ENCODE peak calls at places on chromosomes 4 and X, in four cellular contexts. X is WTC11, T is GM23338, V is H1. J is an unnamed sample.

GRCh38 chrX:151708821-151709220 is 7.0 kb upstream of the FATE1 start:
- DNase-seq in X (no peak), T (no peak), V (no peak), J (no peak)

GRCh38 chr4:55033296-55033695 is 92.1 kb downstream of the KDR start:
- DNase-seq in X (no peak), T (no peak), V (no peak), J (no peak)

GRCh38 chr4:122668241-122668640 is 47.4 kb upstream of the IL21 start:
- DNase-seq in X (no peak), T (no peak), V (no peak), J (no peak)

GRCh38 chrX:134753185-134754008 is 95.1 kb upstream of the PLAC1 start:
- DNase-seq in X (no peak), T (no peak), V (no peak), J (peak; percentile 1)

GRCh38 chrX:129781134-129782014 is 1.6 kb downstream of the SASH3 start:
- DNase-seq in X (no peak), T (no peak), V (no peak), J (no peak)

GRCh38 chrX:17547658-17548057 is 172.7 kb downstream of the NHS start:
- DNase-seq in X (no peak), T (no peak), V (no peak), J (peak; percentile 4)

GRCh38 chr4:82268050-82268825 is 105.6 kb downstream of the HNRNPD start:
- DNase-seq in X (peak; percentile 52), T (peak; percentile 87), V (no peak), J (peak; percentile 51)

GRCh38 chr4:129672941-129673340 is 577.0 kb downstream of the C4orf33 start:
- DNase-seq in X (no peak), T (no peak), V (no peak), J (no peak)

GRCh38 chrX:97096385-97096784 is 212.7 kb downstream of the RPA4 start:
- DNase-seq in X (no peak), T (no peak), V (no peak), J (no peak)

GRCh38 chrX:40091691-40092421 is 5.9 kb downstream of the BCOR start:
- DNase-seq in X (no peak), T (no peak), V (no peak), J (no peak)

GRCh38 chr4:2977116-2978097 is 14.0 kb downstream of the GRK4 start:
- DNase-seq in X (no peak), T (no peak), V (no peak), J (peak; percentile 23)

GRCh38 chr4:76476606-76477005 is 41.6 kb downstream of the SHROOM3 start:
- DNase-seq in X (no peak), T (no peak), V (no peak), J (no peak)

GRCh38 chr4:40976343-40976742 is 226.6 kb downstream of the NSUN7 start:
- DNase-seq in X (peak; percentile 26), T (peak; percentile 89), V (no peak), J (peak; percentile 57)

GRCh38 chr4:153197301-153197700 is 6.9 kb upstream of the TRIM2 start:
- DNase-seq in X (no peak), T (no peak), V (no peak), J (no peak)

GRCh38 chr4:80266267-80266901 is at the start of gene FGF5:
- DNase-seq in X (peak; percentile 52), T (peak; percentile 53), V (no peak), J (no peak)

GRCh38 chr4:121072080-121072835 is at the start of gene NDNF:
- DNase-seq in X (peak; percentile 52), T (peak; percentile 61), V (no peak), J (peak; percentile 1)

GRCh38 chrX:18995216-18995615 is 11.3 kb upstream of the PHKA2 start:
- DNase-seq in X (no peak), T (no peak), V (no peak), J (peak; percentile 47)

GRCh38 chrX:130975947-130976346 is 72.9 kb upstream of the ENOX2 start:
- DNase-seq in X (peak; percentile 27), T (peak; percentile 58), V (no peak), J (peak; percentile 24)

GRCh38 chr4:139633195-139633594 is 32.4 kb upstream of the MGST2 start:
- DNase-seq in X (no peak), T (no peak), V (no peak), J (no peak)

GRCh38 chr4:122309988-122310626 is 68.7 kb upstream of the ADAD1 start:
- DNase-seq in X (no peak), T (peak; percentile 37), V (no peak), J (peak; percentile 11)

GRCh38 chr4:8241895-8242696 is 27.5 kb upstream of the HTRA3 start:
- DNase-seq in X (peak; percentile 95), T (peak; percentile 96), V (peak; percentile 76), J (peak; percentile 78)

GRCh38 chr4:56870927-56871326 is 36.8 kb upstream of the REST start:
- DNase-seq in X (no peak), T (peak; percentile 9), V (no peak), J (no peak)

GRCh38 chr4:95108883-95109421 is 351.2 kb downstream of the BMPR1B start:
- DNase-seq in X (no peak), T (no peak), V (no peak), J (no peak)

GRCh38 chrX:133305348-133305747 is 87.2 kb upstream of the TFDP3 start:
- DNase-seq in X (no peak), T (no peak), V (no peak), J (no peak)

GRCh38 chrX:105564536-105564935 is 257.8 kb upstream of the NRK start:
- DNase-seq in X (no peak), T (no peak), V (no peak), J (no peak)

GRCh38 chr4:6574747-6575502 is at the start of gene MAN2B2:
- DNase-seq in X (peak; percentile 89), T (peak; percentile 92), V (peak; percentile 39), J (peak; percentile 66)

GRCh38 chrX:136146614-136147319 is 566 bp upstream of the FHL1 start:
- DNase-seq in X (peak; percentile 34), T (peak; percentile 33), V (no peak), J (no peak)

GRCh38 chr4:140291259-140291658 is 82.2 kb upstream of the SCOC start:
- DNase-seq in X (no peak), T (no peak), V (no peak), J (no peak)

GRCh38 chr4:48484494-48485168 is 1.5 kb downstream of the SLC10A4 start:
- DNase-seq in X (no peak), T (peak; percentile 47), V (no peak), J (no peak)

GRCh38 chrX:43840265-43840664 is 42.0 kb downstream of the MAOB start:
- DNase-seq in X (no peak), T (no peak), V (no peak), J (no peak)

GRCh38 chr4:134935320-134935719 is 733.7 kb upstream of the PABPC4L start:
- DNase-seq in X (peak; percentile 51), T (peak; percentile 68), V (no peak), J (no peak)
- TF ChIP-seq CREB1 in X (no peak), T (no peak), V (no peak), J (no peak)

GRCh38 chr4:188171551-188171950 is 32.3 kb downstream of the TRIML1 start:
- DNase-seq in X (no peak), T (no peak), V (no peak), J (no peak)
- TF ChIP-seq CREB1 in X (no peak), T (no peak), V (no peak), J (no peak)

GRCh38 chrX:77444075-77444474 is 3.1 kb upstream of the FGF16 start:
- DNase-seq in X (no peak), T (no peak), V (no peak), J (no peak)

GRCh38 chrX:77447339-77448149 is at the start of gene FGF16:
- DNase-seq in X (peak; percentile 30), T (peak; percentile 34), V (no peak), J (no peak)

GRCh38 chrX:77448170-77448569 is 981 bp downstream of the FGF16 start:
- DNase-seq in X (peak; percentile 10), T (peak; percentile 2), V (no peak), J (no peak)

GRCh38 chrX:77446029-77446585 is 1.1 kb upstream of the FGF16 start:
- DNase-seq in X (peak; percentile 64), T (peak; percentile 54), V (no peak), J (no peak)

GRCh38 chrX:77446840-77447239 is 349 bp upstream of the FGF16 start:
- DNase-seq in X (no peak), T (no peak), V (no peak), J (no peak)
- TF ChIP-seq CREB1 in X (no peak), T (no peak), V (no peak), J (no peak)

GRCh38 chr4:146073517-146073916 is 102.0 kb upstream of the LSM6 start:
- DNase-seq in X (no peak), T (no peak), V (no peak), J (no peak)

GRCh38 chr4:146076081-146076480 is 99.4 kb upstream of the LSM6 start:
- DNase-seq in X (no peak), T (no peak), V (no peak), J (no peak)

DNA sequence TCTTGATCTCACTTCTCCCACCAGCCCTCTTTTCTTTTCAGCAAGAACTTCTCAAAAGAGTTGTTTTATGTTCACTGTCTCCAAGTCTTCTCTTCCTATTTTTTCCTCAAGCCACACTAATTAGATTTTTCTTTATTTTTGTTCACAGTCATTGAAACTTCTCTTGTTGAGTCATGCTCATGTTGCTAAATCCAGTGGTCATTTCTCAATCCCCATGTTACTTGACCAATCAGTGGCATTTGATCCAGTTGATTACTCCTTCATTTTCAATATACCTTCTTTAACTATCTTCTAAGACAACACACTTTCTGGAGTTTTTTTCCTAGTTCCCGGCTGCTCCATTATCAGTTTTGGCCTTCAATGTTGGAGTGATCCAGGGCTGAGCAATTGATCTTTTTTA is 103.1 kb upstream of the LSM6 start:
- DNase-seq in X (no peak), T (no peak), V (no peak), J (no peak)
- TF ChIP-seq CREB1 in X (no peak), T (no peak), V (no peak), J (no peak)

GRCh38 chr4:106773106-106773905 is 262.8 kb downstream of the DKK2 start:
- DNase-seq in X (no peak), T (no peak), V (no peak), J (no peak)
- TF ChIP-seq CREB1 in X (no peak), T (no peak), V (no peak), J (no peak)

GRCh38 chr4:66059131-66059530 is 388.8 kb upstream of the EPHA5 start:
- DNase-seq in X (no peak), T (no peak), V (no peak), J (no peak)
- TF ChIP-seq CREB1 in X (no peak), T (no peak), V (no peak), J (no peak)